ENCODE peak calls at places on chromosomes 5 and 9, in ten cellular contexts. F, C, A, K, T, X, O, G, V and S are unnamed samples.

GRCh38 chr5:138033916-138034315 is 1.0 kb upstream of the FAM13B start:
- DNase-seq in F (no peak), C (no peak), A (no peak), K (no peak), T (no peak), X (no peak), O (no peak), G (no peak), V (no peak), S (peak; percentile 71)

GRCh38 chr5:1633605-1634336 is 110.0 kb upstream of the LPCAT1 start:
- DNase-seq in F (peak; percentile 81), C (peak; percentile 85), A (peak; percentile 83), K (peak; percentile 96), T (peak; percentile 91), X (peak; percentile 89), O (peak; percentile 49), G (peak; percentile 60), V (no peak), S (peak; percentile 80)

GRCh38 chr9:126809068-126809467 is 4.2 kb downstream of the ZBTB43 start:
- DNase-seq in F (no peak), C (no peak), A (no peak), K (no peak), T (no peak), X (no peak), O (no peak), G (no peak), V (no peak), S (no peak)

GRCh38 chr5:27328480-27328879 is 290.1 kb upstream of the CDH9 start:
- DNase-seq in F (no peak), C (no peak), A (no peak), K (no peak), T (no peak), X (no peak), O (no peak), G (no peak), V (no peak), S (no peak)

GRCh38 chr5:123610209-123610608 is 98.2 kb downstream of the CSNK1G3 start:
- DNase-seq in F (no peak), C (no peak), A (no peak), K (no peak), T (no peak), X (no peak), O (no peak), G (no peak), V (no peak), S (no peak)

GRCh38 chr5:169670769-169671525 is 33.9 kb downstream of the DOCK2 start:
- DNase-seq in F (no peak), C (peak; percentile 17), A (no peak), K (peak; percentile 18), T (no peak), X (no peak), O (no peak), G (no peak), V (no peak), S (no peak)

GRCh38 chr5:136066705-136067271 is 38.0 kb downstream of the TGFBI start:
- DNase-seq in F (no peak), C (no peak), A (no peak), K (peak; percentile 78), T (no peak), X (peak; percentile 55), O (no peak), G (no peak), V (no peak), S (no peak)

GRCh38 chr5:42612997-42613396 is 143.6 kb upstream of the CCDC152 start:
- DNase-seq in F (no peak), C (no peak), A (no peak), K (no peak), T (no peak), X (no peak), O (no peak), G (no peak), V (no peak), S (no peak)

GRCh38 chr5:7926296-7926695 is 57.3 kb downstream of the MTRR start:
- DNase-seq in F (no peak), C (no peak), A (no peak), K (no peak), T (no peak), X (no peak), O (no peak), G (no peak), V (no peak), S (no peak)

GRCh38 chr5:17305964-17306725 is 88.7 kb downstream of the BASP1 start:
- DNase-seq in F (no peak), C (peak; percentile 51), A (no peak), K (no peak), T (no peak), X (no peak), O (peak; percentile 68), G (no peak), V (no peak), S (no peak)

GRCh38 chr9:130693426-130694191 is at the start of gene EXOSC2:
- DNase-seq in F (peak; percentile 99), C (peak; percentile 99), A (peak; percentile 98), K (peak; percentile 100), T (peak; percentile 98), X (peak; percentile 98), O (peak; percentile 97), G (peak; percentile 98), V (peak; percentile 97), S (peak; percentile 98)
- TF ChIP-seq POLR2A in F (peak; percentile 67), C (peak; percentile 74), A (peak; percentile 39), K (no peak), T (peak; percentile 68), X (peak; percentile 79), O (peak; percentile 95), G (peak; percentile 66), V (peak; percentile 63), S (peak; percentile 95)

GRCh38 chr9:120735009-120735408 is 20.7 kb upstream of the MEGF9 start:
- DNase-seq in F (no peak), C (no peak), A (no peak), K (no peak), T (no peak), X (no peak), O (no peak), G (no peak), V (no peak), S (no peak)

GRCh38 chr9:120734607-120735006 is 20.3 kb upstream of the MEGF9 start:
- DNase-seq in F (no peak), C (no peak), A (no peak), K (no peak), T (no peak), X (no peak), O (no peak), G (no peak), V (no peak), S (no peak)

GRCh38 chr9:120729796-120730195 is 15.5 kb upstream of the MEGF9 start:
- DNase-seq in F (no peak), C (no peak), A (no peak), K (no peak), T (no peak), X (no peak), O (no peak), G (no peak), V (no peak), S (peak; percentile 20)

GRCh38 chr9:120733190-120733589 is 18.9 kb upstream of the MEGF9 start:
- DNase-seq in F (no peak), C (no peak), A (no peak), K (no peak), T (no peak), X (no peak), O (no peak), G (no peak), V (no peak), S (no peak)

DNA sequence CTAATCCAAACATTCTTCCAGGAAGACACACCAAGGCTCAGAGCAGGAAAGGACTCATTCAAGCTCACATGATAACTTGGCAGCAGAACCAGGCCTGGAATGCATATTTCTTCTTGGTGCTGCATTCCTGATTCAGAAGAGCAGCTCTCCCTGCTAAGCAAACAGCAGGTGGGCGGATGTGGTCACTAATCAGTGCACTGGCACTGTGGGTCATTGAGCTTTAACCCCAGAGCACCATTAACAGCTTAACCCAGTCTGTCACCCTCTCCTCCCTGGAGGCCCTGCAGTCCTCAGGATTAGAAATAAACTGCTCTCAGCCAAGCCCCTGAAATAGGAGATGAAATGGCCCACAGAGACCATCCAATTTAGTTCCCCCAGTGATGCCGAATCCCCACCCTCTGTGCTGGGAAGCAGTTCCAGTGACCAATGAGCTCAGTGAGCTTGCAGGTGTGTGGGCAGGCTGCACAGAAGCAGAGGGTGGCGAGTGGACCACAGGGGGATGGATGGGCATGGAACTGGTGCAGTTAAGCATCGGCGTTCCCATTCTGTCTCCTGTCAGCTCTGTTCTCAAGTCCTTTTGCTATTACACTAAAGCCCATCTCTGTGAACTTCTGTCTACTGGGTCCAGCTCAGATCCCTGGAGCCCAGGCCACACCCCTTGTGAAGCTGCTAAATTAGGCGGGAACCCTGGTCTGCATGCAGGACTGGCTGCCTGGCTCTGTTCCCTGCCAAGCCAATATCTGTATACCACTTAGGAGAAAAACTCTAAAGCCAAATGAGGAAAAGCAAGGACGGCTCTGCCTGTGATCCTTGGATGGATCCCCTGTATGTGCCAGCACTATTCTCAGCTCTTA is 16.6 kb upstream of the MEGF9 start:
- DNase-seq in F (no peak), C (no peak), A (peak; percentile 28), K (no peak), T (no peak), X (no peak), O (no peak), G (no peak), V (no peak), S (no peak)
- TF ChIP-seq POLR2A in F (no peak), C (no peak), A (no peak), K (no peak), T (no peak), X (no peak), O (no peak), G (no peak), V (no peak), S (no peak)

GRCh38 chr5:116488334-116488733 is 86.3 kb downstream of the SEMA6A start:
- DNase-seq in F (no peak), C (no peak), A (no peak), K (no peak), T (no peak), X (no peak), O (no peak), G (no peak), V (no peak), S (no peak)
- TF ChIP-seq POLR2A in F (no peak), C (no peak), A (no peak), K (no peak), T (no peak), X (no peak), O (no peak), G (no peak), V (no peak), S (no peak)

GRCh38 chr9:113401027-113401792 is at the start of gene ALAD:
- DNase-seq in F (peak; percentile 99), C (peak; percentile 100), A (peak; percentile 99), K (peak; percentile 100), T (peak; percentile 100), X (peak; percentile 100), O (peak; percentile 93), G (peak; percentile 98), V (peak; percentile 90), S (peak; percentile 100)
- TF ChIP-seq POLR2A in F (no peak), C (peak; percentile 64), A (peak; percentile 79), K (no peak), T (peak; percentile 83), X (no peak), O (peak; percentile 60), G (peak; percentile 34), V (no peak), S (peak; percentile 87)